ENCODE peak calls at places on chromosome 6, in nine cellular contexts. One of them, this sample, is unnamed.

GRCh38 chr6:108518714-108519576 is 41.8 kb upstream of the FOXO3 start:
- DNase-seq in fibroblast of lung: peak; percentile 12
- DNase-seq in A549: peak; percentile 22
- DNase-seq in colonic mucosa: no peak
- DNase-seq in substantia nigra: no peak
- DNase-seq in mammary epithelial cell: peak; percentile 32
- DNase-seq in caudate nucleus: no peak
- DNase-seq in effector memory CD4-positive, alpha-beta T cell: no peak
- DNase-seq in sigmoid colon: no peak
- DNase-seq in this sample: no peak

GRCh38 chr6:45185403-45186251 is 142.5 kb upstream of the RUNX2 start:
- DNase-seq in substantia nigra: no peak
- DNase-seq in colonic mucosa: no peak
- DNase-seq in caudate nucleus: no peak
- DNase-seq in sigmoid colon: no peak
- DNase-seq in A549: no peak
- DNase-seq in effector memory CD4-positive, alpha-beta T cell: no peak
- DNase-seq in mammary epithelial cell: no peak
- DNase-seq in fibroblast of lung: peak; percentile 17
- DNase-seq in this sample: no peak

GRCh38 chr6:14074723-14075503 is 42.7 kb upstream of the CD83 start:
- DNase-seq in effector memory CD4-positive, alpha-beta T cell: no peak
- DNase-seq in A549: no peak
- DNase-seq in caudate nucleus: no peak
- DNase-seq in fibroblast of lung: peak; percentile 59
- DNase-seq in mammary epithelial cell: peak; percentile 58
- DNase-seq in sigmoid colon: no peak
- DNase-seq in substantia nigra: no peak
- DNase-seq in colonic mucosa: no peak
- DNase-seq in this sample: no peak

GRCh38 chr6:123575218-123575617 is 61.5 kb downstream of the TRDN start:
- DNase-seq in fibroblast of lung: no peak
- DNase-seq in effector memory CD4-positive, alpha-beta T cell: no peak
- DNase-seq in caudate nucleus: no peak
- DNase-seq in mammary epithelial cell: no peak
- DNase-seq in sigmoid colon: no peak
- DNase-seq in substantia nigra: no peak
- DNase-seq in A549: no peak
- DNase-seq in colonic mucosa: no peak
- DNase-seq in this sample: no peak

GRCh38 chr6:142301421-142302391 is at the start of gene ADGRG6:
- DNase-seq in caudate nucleus: no peak
- DNase-seq in A549: peak; percentile 7
- DNase-seq in effector memory CD4-positive, alpha-beta T cell: no peak
- DNase-seq in sigmoid colon: peak; percentile 72
- DNase-seq in substantia nigra: no peak
- DNase-seq in mammary epithelial cell: peak; percentile 65
- DNase-seq in fibroblast of lung: peak; percentile 47
- DNase-seq in colonic mucosa: peak; percentile 57
- DNase-seq in this sample: no peak

GRCh38 chr6:5054427-5054873 is 30.7 kb upstream of the PPP1R3G start:
- DNase-seq in sigmoid colon: no peak
- DNase-seq in substantia nigra: no peak
- DNase-seq in caudate nucleus: no peak
- DNase-seq in mammary epithelial cell: no peak
- DNase-seq in A549: no peak
- DNase-seq in effector memory CD4-positive, alpha-beta T cell: no peak
- DNase-seq in colonic mucosa: no peak
- DNase-seq in fibroblast of lung: peak; percentile 52
- DNase-seq in this sample: no peak

GRCh38 chr6:43669922-43670622 is 17.5 kb downstream of the MRPS18A start:
- DNase-seq in A549: no peak
- DNase-seq in mammary epithelial cell: no peak
- DNase-seq in sigmoid colon: no peak
- DNase-seq in effector memory CD4-positive, alpha-beta T cell: no peak
- DNase-seq in substantia nigra: no peak
- DNase-seq in colonic mucosa: peak; percentile 46
- DNase-seq in fibroblast of lung: no peak
- DNase-seq in caudate nucleus: no peak
- DNase-seq in this sample: peak; percentile 27

GRCh38 chr6:130466744-130467052 is 100.9 kb downstream of the TMEM200A start:
- DNase-seq in effector memory CD4-positive, alpha-beta T cell: no peak
- DNase-seq in A549: no peak
- DNase-seq in caudate nucleus: no peak
- DNase-seq in fibroblast of lung: peak; percentile 62
- DNase-seq in mammary epithelial cell: no peak
- DNase-seq in sigmoid colon: no peak
- DNase-seq in colonic mucosa: no peak
- DNase-seq in substantia nigra: no peak
- DNase-seq in this sample: no peak

GRCh38 chr6:91704531-91704930 is 1117.7 kb upstream of the MAP3K7 start:
- DNase-seq in substantia nigra: no peak
- DNase-seq in effector memory CD4-positive, alpha-beta T cell: no peak
- DNase-seq in caudate nucleus: no peak
- DNase-seq in colonic mucosa: no peak
- DNase-seq in mammary epithelial cell: peak; percentile 53
- DNase-seq in A549: no peak
- DNase-seq in fibroblast of lung: peak; percentile 88
- DNase-seq in sigmoid colon: no peak
- DNase-seq in this sample: no peak

GRCh38 chr6:47663462-47664216 is 34.7 kb upstream of the ADGRF4 start:
- DNase-seq in effector memory CD4-positive, alpha-beta T cell: no peak
- DNase-seq in colonic mucosa: no peak
- DNase-seq in sigmoid colon: no peak
- DNase-seq in A549: no peak
- DNase-seq in mammary epithelial cell: peak; percentile 46
- DNase-seq in substantia nigra: no peak
- DNase-seq in caudate nucleus: no peak
- DNase-seq in fibroblast of lung: peak; percentile 12
- DNase-seq in this sample: no peak

GRCh38 chr6:138226011-138226410 is 7.7 kb upstream of the PBOV1 start:
- DNase-seq in caudate nucleus: no peak
- DNase-seq in sigmoid colon: no peak
- DNase-seq in substantia nigra: no peak
- DNase-seq in effector memory CD4-positive, alpha-beta T cell: no peak
- DNase-seq in A549: no peak
- DNase-seq in fibroblast of lung: no peak
- DNase-seq in colonic mucosa: no peak
- DNase-seq in mammary epithelial cell: no peak
- DNase-seq in this sample: no peak

GRCh38 chr6:132568611-132569010 is 1.5 kb upstream of the TAAR6 start:
- DNase-seq in effector memory CD4-positive, alpha-beta T cell: no peak
- DNase-seq in substantia nigra: no peak
- DNase-seq in sigmoid colon: no peak
- DNase-seq in caudate nucleus: no peak
- DNase-seq in colonic mucosa: no peak
- DNase-seq in mammary epithelial cell: no peak
- DNase-seq in fibroblast of lung: no peak
- DNase-seq in A549: no peak
- DNase-seq in this sample: no peak

GRCh38 chr6:142236686-142237085 is 65.1 kb upstream of the ADGRG6 start:
- DNase-seq in effector memory CD4-positive, alpha-beta T cell: no peak
- DNase-seq in caudate nucleus: no peak
- DNase-seq in fibroblast of lung: no peak
- DNase-seq in colonic mucosa: no peak
- DNase-seq in mammary epithelial cell: no peak
- DNase-seq in substantia nigra: no peak
- DNase-seq in sigmoid colon: no peak
- DNase-seq in A549: no peak
- DNase-seq in this sample: no peak

GRCh38 chr6:81241126-81241525 is 511.4 kb downstream of the TENT5A start:
- DNase-seq in sigmoid colon: no peak
- DNase-seq in A549: no peak
- DNase-seq in caudate nucleus: no peak
- DNase-seq in substantia nigra: no peak
- DNase-seq in colonic mucosa: no peak
- DNase-seq in mammary epithelial cell: no peak
- DNase-seq in effector memory CD4-positive, alpha-beta T cell: no peak
- DNase-seq in fibroblast of lung: peak; percentile 55
- DNase-seq in this sample: no peak

GRCh38 chr6:16677458-16677857 is 83.8 kb downstream of the ATXN1 start:
- DNase-seq in fibroblast of lung: no peak
- DNase-seq in sigmoid colon: no peak
- DNase-seq in A549: no peak
- DNase-seq in colonic mucosa: no peak
- DNase-seq in caudate nucleus: no peak
- DNase-seq in mammary epithelial cell: no peak
- DNase-seq in substantia nigra: no peak
- DNase-seq in effector memory CD4-positive, alpha-beta T cell: no peak
- DNase-seq in this sample: no peak

GRCh38 chr6:155693573-155694428 is 238.2 kb upstream of the NOX3 start:
- DNase-seq in fibroblast of lung: no peak
- DNase-seq in A549: no peak
- DNase-seq in substantia nigra: no peak
- DNase-seq in effector memory CD4-positive, alpha-beta T cell: no peak
- DNase-seq in mammary epithelial cell: no peak
- DNase-seq in colonic mucosa: peak; percentile 51
- DNase-seq in sigmoid colon: no peak
- DNase-seq in caudate nucleus: no peak
- DNase-seq in this sample: no peak

GRCh38 chr6:155327326-155328073 is 13.2 kb upstream of the TFB1M start:
- DNase-seq in colonic mucosa: peak; percentile 63
- DNase-seq in caudate nucleus: no peak
- DNase-seq in fibroblast of lung: peak; percentile 61
- DNase-seq in substantia nigra: no peak
- DNase-seq in mammary epithelial cell: peak; percentile 32
- DNase-seq in sigmoid colon: peak; percentile 68
- DNase-seq in effector memory CD4-positive, alpha-beta T cell: peak; percentile 38
- DNase-seq in A549: peak; percentile 4
- DNase-seq in this sample: no peak

GRCh38 chr6:52976591-52977035 is 18.5 kb downstream of the GSTA4 start:
- DNase-seq in substantia nigra: no peak
- DNase-seq in sigmoid colon: no peak
- DNase-seq in fibroblast of lung: no peak
- DNase-seq in A549: no peak
- DNase-seq in effector memory CD4-positive, alpha-beta T cell: no peak
- DNase-seq in caudate nucleus: no peak
- DNase-seq in mammary epithelial cell: no peak
- DNase-seq in colonic mucosa: no peak
- DNase-seq in this sample: no peak

GRCh38 chr6:134272365-134272764 is 45.5 kb downstream of the SGK1 start:
- DNase-seq in fibroblast of lung: no peak
- DNase-seq in sigmoid colon: no peak
- DNase-seq in mammary epithelial cell: no peak
- DNase-seq in colonic mucosa: no peak
- DNase-seq in effector memory CD4-positive, alpha-beta T cell: no peak
- DNase-seq in substantia nigra: no peak
- DNase-seq in caudate nucleus: no peak
- DNase-seq in A549: no peak
- DNase-seq in this sample: no peak

GRCh38 chr6:2990179-2990931 is 9.3 kb upstream of the NQO2 start:
- DNase-seq in mammary epithelial cell: peak; percentile 38
- DNase-seq in fibroblast of lung: peak; percentile 75
- DNase-seq in effector memory CD4-positive, alpha-beta T cell: no peak
- DNase-seq in substantia nigra: no peak
- DNase-seq in caudate nucleus: no peak
- DNase-seq in colonic mucosa: peak; percentile 55
- DNase-seq in A549: no peak
- DNase-seq in sigmoid colon: peak; percentile 74
- DNase-seq in this sample: no peak
- H3K27ac ChIP-seq in mammary epithelial cell: peak overlapping the region; percentile 99
- H3K27ac ChIP-seq in fibroblast of lung: peak overlapping the region; percentile 97
- H3K27ac ChIP-seq in effector memory CD4-positive, alpha-beta T cell: peak overlapping the region; percentile 98
- H3K27ac ChIP-seq in substantia nigra: peak overlapping the region; percentile 94
- H3K27ac ChIP-seq in caudate nucleus: peak overlapping the region; percentile 100
- H3K27ac ChIP-seq in colonic mucosa: peak overlapping the region; percentile 97
- H3K27ac ChIP-seq in A549: peak overlapping the region; percentile 96
- H3K27ac ChIP-seq in sigmoid colon: peak overlapping the region; percentile 96
- H3K27ac ChIP-seq in this sample: peak overlapping the region; percentile 96

GRCh38 chr6:125714431-125715090 is 34.9 kb upstream of the HEY2 start:
- DNase-seq in mammary epithelial cell: no peak
- DNase-seq in effector memory CD4-positive, alpha-beta T cell: no peak
- DNase-seq in A549: no peak
- DNase-seq in fibroblast of lung: no peak
- DNase-seq in substantia nigra: no peak
- DNase-seq in sigmoid colon: no peak
- DNase-seq in caudate nucleus: no peak
- DNase-seq in colonic mucosa: no peak
- DNase-seq in this sample: no peak
- H3K27ac ChIP-seq in mammary epithelial cell: no peak overlapping the region
- H3K27ac ChIP-seq in effector memory CD4-positive, alpha-beta T cell: no peak overlapping the region
- H3K27ac ChIP-seq in A549: no peak overlapping the region
- H3K27ac ChIP-seq in fibroblast of lung: no peak overlapping the region
- H3K27ac ChIP-seq in substantia nigra: no peak overlapping the region
- H3K27ac ChIP-seq in sigmoid colon: no peak overlapping the region
- H3K27ac ChIP-seq in caudate nucleus: no peak overlapping the region
- H3K27ac ChIP-seq in colonic mucosa: no peak overlapping the region
- H3K27ac ChIP-seq in this sample: no peak overlapping the region

DNA sequence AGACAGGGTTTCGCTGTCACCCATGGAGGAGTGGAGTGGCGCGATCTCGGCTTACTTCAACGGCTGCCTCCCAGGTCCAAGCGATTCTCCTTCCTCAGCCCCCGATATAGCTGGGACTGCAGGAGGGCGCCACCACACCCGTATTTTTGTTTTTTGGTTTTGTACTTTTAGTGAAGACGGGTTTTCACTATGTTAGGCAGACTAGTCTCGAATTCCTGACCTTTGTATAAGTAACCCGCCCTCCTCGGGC is 115.4 kb upstream of the BTN3A2 start:
- DNase-seq in caudate nucleus: no peak
- DNase-seq in mammary epithelial cell: peak; percentile 48
- DNase-seq in fibroblast of lung: no peak
- DNase-seq in A549: no peak
- DNase-seq in effector memory CD4-positive, alpha-beta T cell: no peak
- DNase-seq in sigmoid colon: peak; percentile 66
- DNase-seq in colonic mucosa: peak; percentile 48
- DNase-seq in substantia nigra: no peak
- DNase-seq in this sample: no peak
- H3K27ac ChIP-seq in caudate nucleus: no peak overlapping the region
- H3K27ac ChIP-seq in mammary epithelial cell: peak overlapping the region; percentile 53
- H3K27ac ChIP-seq in fibroblast of lung: peak overlapping the region; percentile 86
- H3K27ac ChIP-seq in A549: peak overlapping the region; percentile 91
- H3K27ac ChIP-seq in effector memory CD4-positive, alpha-beta T cell: peak overlapping the region; percentile 70
- H3K27ac ChIP-seq in sigmoid colon: peak overlapping the region; percentile 55
- H3K27ac ChIP-seq in colonic mucosa: peak overlapping the region; percentile 89
- H3K27ac ChIP-seq in substantia nigra: peak overlapping the region; percentile 55
- H3K27ac ChIP-seq in this sample: peak overlapping the region; percentile 92

DNA sequence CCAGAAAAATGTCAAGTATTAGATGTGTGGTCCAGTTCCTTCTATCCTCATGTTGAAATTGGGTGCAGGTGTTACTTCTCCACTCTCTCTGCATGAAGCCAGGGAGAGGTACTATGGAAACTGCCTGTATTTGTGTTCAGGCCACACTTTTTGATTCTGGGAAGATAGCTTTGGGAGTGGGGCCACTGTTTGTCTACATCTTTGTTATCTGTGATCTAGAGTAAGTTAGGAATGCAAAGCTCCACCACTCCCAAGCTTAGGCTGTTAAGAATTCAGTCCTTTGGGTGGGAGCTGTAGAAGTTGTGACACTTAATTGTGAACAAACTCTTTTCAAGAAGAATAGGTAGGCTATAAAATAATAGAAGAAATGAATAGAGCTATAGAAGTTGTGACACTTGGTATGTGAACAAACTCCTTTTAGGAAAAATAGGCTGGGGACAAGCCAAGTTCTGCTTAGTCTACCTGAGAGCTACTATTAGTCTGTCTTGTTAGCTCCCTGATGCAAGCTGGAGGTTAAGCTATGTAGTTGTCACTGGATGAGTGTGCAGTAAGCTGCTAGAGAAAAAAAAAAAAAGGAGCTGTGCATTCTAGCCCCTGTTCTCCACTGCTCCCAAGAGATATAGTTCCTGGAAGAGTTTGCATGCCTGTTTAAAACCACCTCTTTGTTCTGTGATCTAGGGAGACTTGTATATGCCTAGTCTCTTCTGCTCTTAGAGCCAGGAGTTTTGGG is 7.1 kb upstream of the GFRAL start:
- DNase-seq in A549: no peak
- DNase-seq in colonic mucosa: no peak
- DNase-seq in effector memory CD4-positive, alpha-beta T cell: no peak
- DNase-seq in mammary epithelial cell: no peak
- DNase-seq in caudate nucleus: no peak
- DNase-seq in sigmoid colon: no peak
- DNase-seq in fibroblast of lung: no peak
- DNase-seq in substantia nigra: no peak
- DNase-seq in this sample: no peak
- H3K27ac ChIP-seq in A549: no peak overlapping the region
- H3K27ac ChIP-seq in colonic mucosa: no peak overlapping the region
- H3K27ac ChIP-seq in effector memory CD4-positive, alpha-beta T cell: no peak overlapping the region
- H3K27ac ChIP-seq in mammary epithelial cell: no peak overlapping the region
- H3K27ac ChIP-seq in caudate nucleus: no peak overlapping the region
- H3K27ac ChIP-seq in sigmoid colon: no peak overlapping the region
- H3K27ac ChIP-seq in fibroblast of lung: no peak overlapping the region
- H3K27ac ChIP-seq in substantia nigra: no peak overlapping the region
- H3K27ac ChIP-seq in this sample: no peak overlapping the region

This sample was measured in epithelial cell of prostate.